ENCODE peak calls at places on chromosomes 11 and 22, in nine cellular contexts. O is cerebellum; C is brain microvascular endothelial cell; H is LoVo; Q is AG09309; A is putamen; M is Daoy; N is stimulated activated effector memory CD8-positive, alpha-beta T cell treated with anti-CD3 and anti-CD28 coated beads, Interleukin-12 subunit alpha, Interleukin-12 subunit beta, amount 100 ng/mL, for 72 hours; S is stimulated activated CD4-positive, alpha-beta T cell treated with anti-CD3 and anti-CD28 coated beads, Interleukin-12 subunit alpha, Interleukin-12 subunit beta, amount 100 ng/mL, for 4 hours. Y is an unnamed sample.

GRCh38 chr11:5125221-5125620 is 12.9 kb downstream of the OR52A5 start:
- DNase-seq in C (no peak), Q (no peak), M (no peak), H (no peak), N (no peak), O (no peak), S (no peak), A (no peak), Y (no peak)

GRCh38 chr11:697028-697491 is 1.4 kb downstream of the TMEM80 start:
- DNase-seq in O (no peak), N (no peak), A (no peak), S (no peak), M (peak), H (no peak), C (peak), Q (peak), Y (no peak)

GRCh38 chr11:27718853-27719574 is 18.8 kb upstream of the BDNF start:
- DNase-seq in S (no peak), C (no peak), O (peak), H (no peak), Q (no peak), M (peak), N (no peak), A (no peak), Y (no peak)

GRCh38 chr11:123159146-123159857 is 35.7 kb downstream of the CLMP start:
- DNase-seq in S (peak), Q (no peak), C (no peak), O (no peak), N (no peak), A (no peak), M (no peak), H (no peak), Y (no peak)

GRCh38 chr11:313304-313786 is 495 bp upstream of the IFITM1 start:
- DNase-seq in H (no peak), N (no peak), A (no peak), Q (no peak), C (no peak), M (no peak), O (no peak), S (no peak), Y (no peak)

GRCh38 chr11:3803726-3804510 is 4.4 kb upstream of the PGAP2 start:
- DNase-seq in O (no peak), N (no peak), C (no peak), A (no peak), Q (no peak), H (no peak), M (peak), S (no peak), Y (no peak)

GRCh38 chr11:60310407-60310998 is 16.6 kb upstream of the MS4A6E start:
- DNase-seq in O (no peak), S (no peak), H (no peak), A (peak), Q (no peak), M (no peak), C (no peak), N (no peak), Y (no peak)

GRCh38 chr11:117766576-117766975 is 30.4 kb downstream of the DSCAML1 start:
- DNase-seq in O (peak), A (no peak), S (no peak), C (no peak), M (no peak), Q (no peak), N (no peak), H (no peak), Y (no peak)

GRCh38 chr22:35544810-35545209 is 4.2 kb downstream of the RASD2 start:
- DNase-seq in S (no peak), Q (no peak), C (no peak), H (no peak), M (no peak), O (no peak), A (no peak), N (no peak), Y (no peak)

GRCh38 chr11:115409691-115410220 is 94.5 kb downstream of the CADM1 start:
- DNase-seq in S (no peak), H (peak), Q (no peak), A (peak), M (peak), C (no peak), O (no peak), N (no peak), Y (no peak)

GRCh38 chr11:23988381-23989006 is 508.4 kb upstream of the LUZP2 start:
- DNase-seq in O (no peak), H (no peak), S (no peak), Q (no peak), A (no peak), C (peak), M (no peak), N (no peak), Y (no peak)

GRCh38 chr22:23751441-23751996 is 607 bp upstream of the ZNF70 start:
- DNase-seq in S (no peak), H (peak), M (no peak), N (no peak), A (no peak), Q (no peak), O (peak), C (no peak), Y (no peak)

GRCh38 chr11:115198301-115198700 is 305.9 kb downstream of the CADM1 start:
- DNase-seq in H (no peak), O (no peak), N (no peak), A (no peak), M (no peak), C (peak), S (no peak), Q (no peak), Y (no peak)

GRCh38 chr11:44957051-44957515 is 6.4 kb upstream of the TP53I11 start:
- DNase-seq in A (no peak), Q (no peak), N (no peak), M (no peak), H (no peak), S (no peak), C (no peak), O (no peak), Y (no peak)

GRCh38 chr11:13666708-13667107 is 1.8 kb upstream of the FAR1 start:
- DNase-seq in S (no peak), H (no peak), A (no peak), N (no peak), M (no peak), Q (no peak), C (no peak), O (no peak), Y (no peak)

GRCh38 chr11:59197990-59198389 is 14.7 kb downstream of the MPEG1 start:
- DNase-seq in S (no peak), Q (peak), H (no peak), M (peak), A (peak), N (no peak), C (peak), O (peak), Y (peak)

GRCh38 chr22:31532060-31532459 is 35.7 kb downstream of the SFI1 start:
- DNase-seq in Q (no peak), S (no peak), N (no peak), C (no peak), H (no peak), M (no peak), O (no peak), A (no peak), Y (no peak)

GRCh38 chr11:125566235-125566634 is 3.0 kb upstream of the EI24 start:
- DNase-seq in O (no peak), A (no peak), S (no peak), Q (no peak), N (no peak), H (no peak), C (no peak), M (no peak), Y (no peak)

GRCh38 chr22:24333301-24333700 is 62.7 kb downstream of the SPECC1L start:
- DNase-seq in O (no peak), M (peak), N (no peak), S (no peak), A (no peak), H (no peak), C (peak), Q (peak), Y (no peak)

GRCh38 chr11:120200677-120201076 is 10.2 kb upstream of the OAF start:
- DNase-seq in N (no peak), O (no peak), C (no peak), A (no peak), M (no peak), Q (no peak), S (no peak), H (peak), Y (no peak)

GRCh38 chr11:134646561-134646960 is 234.5 kb upstream of the B3GAT1 start:
- DNase-seq in Q (no peak), N (no peak), M (no peak), S (no peak), A (no peak), C (no peak), H (no peak), O (no peak), Y (no peak)

GRCh38 chr22:30433773-30434172 is 8.2 kb downstream of the MTFP1 start:
- DNase-seq in M (no peak), O (no peak), C (no peak), H (no peak), A (no peak), S (no peak), N (no peak), Q (no peak), Y (no peak)

GRCh38 chr11:36976740-36977139 is 378.7 kb upstream of the RAG2 start:
- DNase-seq in A (no peak), C (no peak), H (no peak), S (no peak), O (no peak), N (no peak), M (no peak), Q (no peak), Y (no peak)

GRCh38 chr11:47714554-47715081 is 551 bp downstream of the AGBL2 start:
- DNase-seq in H (no peak), S (no peak), M (peak), C (no peak), Q (no peak), N (no peak), O (peak), A (no peak), Y (no peak)

GRCh38 chr11:2584812-2585565 is 114.8 kb downstream of the KCNQ1OT1 start:
- DNase-seq in M (peak), C (no peak), O (no peak), H (no peak), A (no peak), N (peak), Q (no peak), S (no peak), Y (no peak)

GRCh38 chr11:118398797-118399564 is 2.4 kb upstream of the ATP5MG start:
- DNase-seq in M (no peak), A (no peak), Q (no peak), C (no peak), N (peak), O (no peak), H (no peak), S (peak), Y (no peak)

GRCh38 chr11:11043676-11044075 is 185.8 kb upstream of the ZBED5 start:
- DNase-seq in O (peak), N (no peak), M (no peak), C (no peak), Q (no peak), H (no peak), S (no peak), A (no peak), Y (no peak)

GRCh38 chr11:100855466-100856067 is 168.5 kb downstream of the ARHGAP42 start:
- DNase-seq in H (peak), M (no peak), N (no peak), Q (no peak), O (peak), S (no peak), A (peak), C (no peak), Y (no peak)

GRCh38 chr11:69093106-69093505 is 44.4 kb downstream of the TPCN2 start:
- DNase-seq in H (no peak), N (no peak), S (no peak), O (no peak), A (no peak), M (no peak), Q (no peak), C (no peak), Y (no peak)

GRCh38 chr11:33598426-33599069 is 102.1 kb downstream of the C11orf91 start:
- DNase-seq in A (peak), M (no peak), Q (no peak), C (no peak), S (no peak), H (no peak), O (peak), N (no peak), Y (no peak)

GRCh38 chr11:63906087-63906486 is 10.9 kb downstream of the RCOR2 start:
- DNase-seq in A (no peak), M (no peak), H (no peak), Q (no peak), S (no peak), C (no peak), O (no peak), N (no peak), Y (no peak)

GRCh38 chr11:72446929-72447753 is 12.8 kb upstream of the CLPB start:
- DNase-seq in O (peak), A (peak), Q (peak), S (no peak), N (no peak), H (peak), M (peak), C (peak), Y (no peak)

GRCh38 chr11:19279455-19279854 is 38.7 kb upstream of the E2F8 start:
- DNase-seq in S (no peak), A (no peak), M (no peak), N (no peak), O (no peak), H (no peak), C (no peak), Q (no peak), Y (no peak)

GRCh38 chr11:44939673-44940072 is 11.0 kb downstream of the TP53I11 start:
- DNase-seq in N (no peak), Q (no peak), C (no peak), O (no peak), S (no peak), H (no peak), A (no peak), M (no peak), Y (no peak)

GRCh38 chr22:30308096-30308495 is 18.6 kb downstream of the TBC1D10A start:
- DNase-seq in M (no peak), O (no peak), A (no peak), S (no peak), C (no peak), H (no peak), N (no peak), Q (no peak), Y (no peak)

GRCh38 chr11:110858556-110858921 is 146.3 kb upstream of the ARHGAP20 start:
- DNase-seq in C (no peak), A (peak), Q (no peak), M (no peak), H (no peak), S (no peak), O (no peak), N (no peak), Y (no peak)

GRCh38 chr11:94400839-94401772 is at the start of gene GPR83:
- DNase-seq in C (peak), H (no peak), O (peak), A (no peak), S (no peak), Q (no peak), N (no peak), M (no peak), Y (no peak)

GRCh38 chr11:127018683-127019279 is 18.2 kb upstream of the KIRREL3 start:
- DNase-seq in A (no peak), H (no peak), Q (no peak), O (no peak), S (no peak), C (no peak), N (no peak), M (no peak), Y (no peak)

Y was measured in hypothalamus.